ENCODE peak calls at places on chromosome 3, in four cellular contexts. H is HCT116; J is lower lobe of right lung; Z is CD8-positive, alpha-beta memory T cell. R is an unnamed sample.
A peak's percentile ranks its signal among the peaks of the same experiment; 100 is the strongest.

GRCh38 chr3:138328341-138328740 is 1.3 kb downstream of the NME9 start:
- DNase-seq in J (no peak), Z (no peak), H (no peak), R (no peak)

GRCh38 chr3:54957711-54958110 is 29.9 kb upstream of the LRTM1 start:
- DNase-seq in H (no peak), Z (no peak), J (no peak), R (no peak)

GRCh38 chr3:51384145-51384729 is 854 bp upstream of the MANF start:
- DNase-seq in J (no peak), Z (peak; percentile 6), H (no peak), R (no peak)

GRCh38 chr3:126106336-126107202 is 22.6 kb upstream of the SLC41A3 start:
- DNase-seq in H (no peak), Z (no peak), J (no peak), R (no peak)

GRCh38 chr3:12624056-12624455 is 39.9 kb downstream of the RAF1 start:
- DNase-seq in Z (no peak), H (no peak), J (no peak), R (no peak)

GRCh38 chr3:27606537-27606936 is 115.6 kb downstream of the EOMES start:
- DNase-seq in H (no peak), J (no peak), Z (no peak), R (no peak)

GRCh38 chr3:195068045-195068444 is 202.9 kb downstream of the XXYLT1 start:
- DNase-seq in Z (no peak), J (no peak), H (no peak), R (no peak)

GRCh38 chr3:38276917-38277630 is 5.0 kb upstream of the SLC22A14 start:
- DNase-seq in Z (no peak), H (no peak), J (no peak), R (no peak)

GRCh38 chr3:41224120-41224806 is 25.0 kb downstream of the CTNNB1 start:
- DNase-seq in J (no peak), H (no peak), Z (no peak), R (no peak)

GRCh38 chr3:134627831-134628230 is 23.0 kb downstream of the KY start:
- DNase-seq in Z (no peak), H (no peak), J (no peak), R (no peak)

GRCh38 chr3:105253225-105253624 is 113.5 kb upstream of the ALCAM start:
- DNase-seq in Z (no peak), H (no peak), J (no peak), R (no peak)

GRCh38 chr3:133054572-133054971 is 16.4 kb downstream of the TMEM108 start:
- DNase-seq in H (no peak), Z (no peak), J (no peak), R (no peak)

GRCh38 chr3:175111036-175111435 is 251.9 kb downstream of the NAALADL2 start:
- DNase-seq in H (no peak), J (no peak), Z (no peak), R (no peak)

GRCh38 chr3:54951405-54951804 is 23.5 kb upstream of the LRTM1 start:
- DNase-seq in J (peak; percentile 55), Z (no peak), H (no peak), R (no peak)

GRCh38 chr3:140995881-140996280 is 54.2 kb downstream of the SLC25A36 start:
- DNase-seq in H (no peak), J (no peak), Z (no peak), R (no peak)

GRCh38 chr3:141660598-141660947 is 77.5 kb upstream of the RNF7 start:
- DNase-seq in Z (no peak), H (no peak), J (no peak), R (no peak)

GRCh38 chr3:127634653-127635052 is 5.7 kb downstream of the PODXL2 start:
- DNase-seq in H (no peak), Z (no peak), J (no peak), R (no peak)

GRCh38 chr3:195003006-195003892 is 267.7 kb downstream of the XXYLT1 start:
- DNase-seq in H (no peak), J (peak; percentile 75), Z (no peak), R (peak; percentile 30)

GRCh38 chr3:196789773-196790419 is 50.2 kb downstream of the PAK2 start:
- DNase-seq in J (no peak), Z (no peak), H (no peak), R (no peak)

GRCh38 chr3:193345431-193345830 is 33.1 kb downstream of the ATP13A5 start:
- DNase-seq in H (no peak), J (no peak), Z (no peak), R (no peak)

GRCh38 chr3:33704891-33705290 is 13.2 kb downstream of the CLASP2 start:
- DNase-seq in Z (no peak), H (no peak), J (no peak), R (no peak)

GRCh38 chr3:143124683-143125520 is 5.3 kb downstream of the CHST2 start:
- DNase-seq in H (no peak), J (no peak), Z (no peak), R (no peak)

GRCh38 chr3:100993309-100993708 is at the start of gene ABI3BP:
- DNase-seq in Z (no peak), J (peak; percentile 65), H (peak; percentile 29), R (peak; percentile 66)

GRCh38 chr3:126014252-126014651 is 45.3 kb downstream of the ROPN1B start:
- DNase-seq in J (no peak), H (no peak), Z (no peak), R (no peak)

GRCh38 chr3:161854232-161854771 is 357.7 kb downstream of the OTOL1 start:
- DNase-seq in Z (no peak), J (no peak), H (peak; percentile 29), R (peak; percentile 92)

GRCh38 chr3:19107719-19108118 is 40.6 kb upstream of the KCNH8 start:
- DNase-seq in H (no peak), J (no peak), Z (no peak), R (no peak)
- H3K4me1 ChIP-seq in H (no peaks in the 10 kb centered on the region), J (no peaks in the 10 kb centered on the region), Z (no peaks in the 10 kb centered on the region), R (no peaks in the 10 kb centered on the region)

GRCh38 chr3:154367221-154367620 is 42.9 kb upstream of the DHX36 start:
- DNase-seq in Z (no peak), H (no peak), J (no peak), R (no peak)
- H3K27ac ChIP-seq in Z (no peak overlapping the region), H (no peak overlapping the region), J (no peak overlapping the region), R (no peak overlapping the region)

DNA sequence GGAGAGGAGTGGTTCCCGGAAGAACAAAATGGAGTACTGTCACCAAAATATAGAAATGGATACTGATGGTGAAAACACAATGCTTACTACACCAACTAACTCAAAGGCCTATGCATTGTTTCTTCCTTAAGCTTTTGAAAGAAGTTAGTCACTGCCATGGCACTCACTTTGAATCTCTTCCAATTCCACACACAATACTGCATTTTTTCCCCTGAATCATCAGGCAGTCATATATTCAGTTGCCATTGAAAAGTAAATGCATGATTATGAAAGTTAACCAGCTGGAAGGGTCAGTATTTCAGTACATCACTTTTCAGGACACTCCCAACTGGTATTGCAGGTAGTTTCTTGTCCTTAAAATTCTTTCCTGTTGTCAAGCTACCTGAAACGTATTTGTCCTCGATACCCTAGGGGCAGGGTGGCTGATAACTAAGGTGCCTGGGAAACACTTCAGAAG is 9.0 kb upstream of the LRRFIP2 start:
- DNase-seq in Z (no peak), J (no peak), H (peak; percentile 73), R (no peak)
- H3K4me3 ChIP-seq in Z (no peak overlapping the region), J (no peak overlapping the region), H (peak overlapping the region; percentile 23), R (no peak overlapping the region)

GRCh38 chr3:185713015-185713414 is 111.8 kb downstream of the IGF2BP2 start:
- DNase-seq in Z (no peak), H (no peak), J (no peak), R (no peak)
- H3K4me1 ChIP-seq in Z (no peaks in the 10 kb centered on the region), H (peaks cover 21% of the 10 kb centered on the region), J (peaks cover 31% of the 10 kb centered on the region), R (peaks cover 62% of the 10 kb centered on the region)

DNA sequence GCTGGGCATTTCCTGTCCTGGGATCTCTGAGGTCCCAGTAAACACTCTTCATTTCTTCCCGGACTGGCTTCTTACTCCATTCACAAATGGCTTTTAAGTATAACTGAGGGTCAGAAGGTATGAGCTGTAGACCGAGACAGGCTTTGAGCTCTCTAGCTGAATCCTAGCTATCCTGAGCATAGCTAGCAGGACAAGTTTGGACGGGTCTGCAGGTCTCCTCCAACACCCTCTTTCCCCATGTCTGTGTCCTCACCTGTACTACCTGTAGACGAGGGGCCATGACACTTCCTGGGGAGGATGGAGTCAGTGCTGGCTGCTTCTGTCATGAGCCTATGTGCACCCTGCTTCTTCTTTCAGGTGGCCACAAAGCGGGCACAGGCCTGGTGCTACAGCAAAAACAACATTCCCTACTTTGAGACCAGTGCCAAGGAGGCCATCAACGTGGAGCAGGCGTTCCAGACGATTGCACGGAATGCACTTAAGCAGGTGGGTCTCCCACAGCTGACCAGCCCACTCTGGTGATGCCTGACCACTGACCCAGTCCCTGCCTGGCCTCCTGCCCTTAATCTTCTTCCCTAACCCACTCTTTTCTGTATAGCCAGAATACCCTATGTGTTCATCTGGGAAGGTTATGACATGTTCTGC is 72.1 kb upstream of the ACAD9 start:
- DNase-seq in J (no peak), Z (no peak), H (no peak), R (no peak)
- H3K27ac ChIP-seq in J (no peak overlapping the region), Z (no peak overlapping the region), H (no peak overlapping the region), R (peak overlapping the region; percentile 36)

DNA sequence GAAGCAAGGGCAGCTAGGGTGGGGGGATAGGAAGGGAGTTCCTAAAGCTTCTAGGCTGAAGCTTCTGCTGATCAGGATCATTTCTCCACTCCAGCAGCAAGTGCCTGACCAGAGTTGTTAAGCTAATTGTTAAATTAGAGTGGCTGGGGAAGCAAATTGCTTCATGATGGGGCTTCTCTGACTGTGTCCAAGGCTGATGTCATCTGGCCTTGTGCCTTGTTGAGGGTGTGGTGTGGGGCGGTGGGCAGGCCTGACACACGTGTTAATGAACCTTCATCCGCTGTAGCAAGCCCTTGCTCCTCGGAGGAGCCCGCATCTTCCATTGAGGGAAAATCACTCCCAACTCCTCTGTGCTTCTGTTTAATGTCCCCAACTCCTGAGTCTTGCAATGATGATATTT is 84.3 kb upstream of the ROPN1 start:
- DNase-seq in H (no peak), J (no peak), Z (no peak), R (no peak)
- H3K4me3 ChIP-seq in H (no peak overlapping the region), J (no peak overlapping the region), Z (no peak overlapping the region), R (no peak overlapping the region)

DNA sequence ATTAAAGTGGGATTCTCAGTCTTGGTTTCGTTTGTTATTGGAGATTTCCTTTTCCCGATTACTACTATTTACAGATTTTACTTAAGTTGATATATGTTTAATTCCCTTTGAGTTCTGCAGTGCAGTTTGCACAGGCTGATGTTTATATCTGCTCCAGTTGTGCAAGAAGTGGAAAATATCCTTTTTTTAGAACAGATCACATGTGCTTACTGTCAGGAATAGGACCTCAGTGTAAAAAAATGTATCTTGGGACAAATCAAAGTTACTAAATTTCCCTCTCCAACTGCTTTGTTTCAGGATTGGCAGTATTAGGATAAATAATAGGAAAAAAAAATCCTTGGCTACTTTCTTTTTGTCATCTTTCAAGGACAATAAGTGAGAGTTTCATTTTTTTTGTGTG is 6.9 kb downstream of the MITF start:
- DNase-seq in Z (no peak), H (no peak), J (no peak), R (no peak)
- H3K4me1 ChIP-seq in Z (no peaks in the 10 kb centered on the region), H (no peaks in the 10 kb centered on the region), J (peaks cover 65% of the 10 kb centered on the region), R (no peaks in the 10 kb centered on the region)

R was measured in RWPE2.